ENCODE peak calls at places on chromosomes 13 and 19, in eight cellular contexts. One of them, this sample, is unnamed.

GRCh38 chr19:16025108-16026101 is 50.9 kb upstream of the TPM4 start:
- DNase-seq in A673: no peak
- DNase-seq in thoracic aorta: no peak
- DNase-seq in iPS DF 6.9: no peak
- DNase-seq in naive thymus-derived CD4-positive, alpha-beta T cell: no peak
- DNase-seq in brain microvascular endothelial cell: peak
- DNase-seq in PC-9: peak
- DNase-seq in pancreas: peak
- DNase-seq in this sample: peak

GRCh38 chr19:10670876-10671804 is 17.0 kb downstream of the ILF3 start:
- DNase-seq in pancreas: no peak
- DNase-seq in iPS DF 6.9: no peak
- DNase-seq in thoracic aorta: no peak
- DNase-seq in PC-9: no peak
- DNase-seq in brain microvascular endothelial cell: no peak
- DNase-seq in naive thymus-derived CD4-positive, alpha-beta T cell: no peak
- DNase-seq in A673: no peak
- DNase-seq in this sample: no peak

GRCh38 chr19:14369399-14370168 is 11.7 kb upstream of the ADGRE5 start:
- DNase-seq in pancreas: no peak
- DNase-seq in PC-9: no peak
- DNase-seq in A673: no peak
- DNase-seq in brain microvascular endothelial cell: peak
- DNase-seq in naive thymus-derived CD4-positive, alpha-beta T cell: peak
- DNase-seq in thoracic aorta: no peak
- DNase-seq in iPS DF 6.9: no peak
- DNase-seq in this sample: no peak

GRCh38 chr19:4647676-4648644 is 8.6 kb downstream of the TNFAIP8L1 start:
- DNase-seq in brain microvascular endothelial cell: peak
- DNase-seq in A673: no peak
- DNase-seq in pancreas: no peak
- DNase-seq in iPS DF 6.9: no peak
- DNase-seq in naive thymus-derived CD4-positive, alpha-beta T cell: no peak
- DNase-seq in thoracic aorta: no peak
- DNase-seq in PC-9: no peak
- DNase-seq in this sample: peak

GRCh38 chr13:110882972-110883371 is 31.9 kb downstream of the ANKRD10 start:
- DNase-seq in PC-9: no peak
- DNase-seq in iPS DF 6.9: no peak
- DNase-seq in brain microvascular endothelial cell: no peak
- DNase-seq in pancreas: no peak
- DNase-seq in A673: no peak
- DNase-seq in naive thymus-derived CD4-positive, alpha-beta T cell: no peak
- DNase-seq in thoracic aorta: no peak
- DNase-seq in this sample: no peak

GRCh38 chr19:3176715-3177501 is 1.7 kb upstream of the S1PR4 start:
- DNase-seq in iPS DF 6.9: no peak
- DNase-seq in brain microvascular endothelial cell: no peak
- DNase-seq in PC-9: peak
- DNase-seq in pancreas: no peak
- DNase-seq in A673: peak
- DNase-seq in thoracic aorta: no peak
- DNase-seq in naive thymus-derived CD4-positive, alpha-beta T cell: no peak
- DNase-seq in this sample: no peak

GRCh38 chr19:55005684-55006488 is 32.2 kb downstream of the GP6 start:
- DNase-seq in PC-9: peak
- DNase-seq in pancreas: no peak
- DNase-seq in brain microvascular endothelial cell: peak
- DNase-seq in A673: peak
- DNase-seq in thoracic aorta: no peak
- DNase-seq in naive thymus-derived CD4-positive, alpha-beta T cell: peak
- DNase-seq in iPS DF 6.9: no peak
- DNase-seq in this sample: no peak

GRCh38 chr13:91045351-91046034 is 302.0 kb upstream of the MIR17HG start:
- DNase-seq in PC-9: no peak
- DNase-seq in naive thymus-derived CD4-positive, alpha-beta T cell: no peak
- DNase-seq in thoracic aorta: no peak
- DNase-seq in brain microvascular endothelial cell: no peak
- DNase-seq in iPS DF 6.9: no peak
- DNase-seq in A673: peak
- DNase-seq in pancreas: no peak
- DNase-seq in this sample: no peak

GRCh38 chr13:62887046-62887445 is 1471.4 kb upstream of the PCDH20 start:
- DNase-seq in thoracic aorta: no peak
- DNase-seq in naive thymus-derived CD4-positive, alpha-beta T cell: no peak
- DNase-seq in PC-9: no peak
- DNase-seq in A673: no peak
- DNase-seq in pancreas: no peak
- DNase-seq in iPS DF 6.9: no peak
- DNase-seq in brain microvascular endothelial cell: no peak
- DNase-seq in this sample: no peak

GRCh38 chr13:37870895-37871550 is 1.5 kb upstream of the TRPC4 start:
- DNase-seq in A673: peak
- DNase-seq in brain microvascular endothelial cell: peak
- DNase-seq in iPS DF 6.9: no peak
- DNase-seq in pancreas: no peak
- DNase-seq in thoracic aorta: no peak
- DNase-seq in PC-9: peak
- DNase-seq in naive thymus-derived CD4-positive, alpha-beta T cell: no peak
- DNase-seq in this sample: no peak

GRCh38 chr13:75633285-75633684 is 2.8 kb upstream of the LMO7 start:
- DNase-seq in pancreas: no peak
- DNase-seq in iPS DF 6.9: no peak
- DNase-seq in A673: peak
- DNase-seq in PC-9: no peak
- DNase-seq in brain microvascular endothelial cell: peak
- DNase-seq in thoracic aorta: no peak
- DNase-seq in naive thymus-derived CD4-positive, alpha-beta T cell: no peak
- DNase-seq in this sample: no peak

GRCh38 chr13:114026128-114026880 is 52.4 kb upstream of the C13orf46 start:
- DNase-seq in thoracic aorta: no peak
- DNase-seq in pancreas: peak
- DNase-seq in brain microvascular endothelial cell: no peak
- DNase-seq in A673: no peak
- DNase-seq in iPS DF 6.9: no peak
- DNase-seq in PC-9: no peak
- DNase-seq in naive thymus-derived CD4-positive, alpha-beta T cell: no peak
- DNase-seq in this sample: no peak

GRCh38 chr13:108376308-108376707 is 106.8 kb downstream of the TNFSF13B start:
- DNase-seq in iPS DF 6.9: no peak
- DNase-seq in PC-9: no peak
- DNase-seq in brain microvascular endothelial cell: no peak
- DNase-seq in naive thymus-derived CD4-positive, alpha-beta T cell: no peak
- DNase-seq in pancreas: no peak
- DNase-seq in thoracic aorta: no peak
- DNase-seq in A673: no peak
- DNase-seq in this sample: no peak

DNA sequence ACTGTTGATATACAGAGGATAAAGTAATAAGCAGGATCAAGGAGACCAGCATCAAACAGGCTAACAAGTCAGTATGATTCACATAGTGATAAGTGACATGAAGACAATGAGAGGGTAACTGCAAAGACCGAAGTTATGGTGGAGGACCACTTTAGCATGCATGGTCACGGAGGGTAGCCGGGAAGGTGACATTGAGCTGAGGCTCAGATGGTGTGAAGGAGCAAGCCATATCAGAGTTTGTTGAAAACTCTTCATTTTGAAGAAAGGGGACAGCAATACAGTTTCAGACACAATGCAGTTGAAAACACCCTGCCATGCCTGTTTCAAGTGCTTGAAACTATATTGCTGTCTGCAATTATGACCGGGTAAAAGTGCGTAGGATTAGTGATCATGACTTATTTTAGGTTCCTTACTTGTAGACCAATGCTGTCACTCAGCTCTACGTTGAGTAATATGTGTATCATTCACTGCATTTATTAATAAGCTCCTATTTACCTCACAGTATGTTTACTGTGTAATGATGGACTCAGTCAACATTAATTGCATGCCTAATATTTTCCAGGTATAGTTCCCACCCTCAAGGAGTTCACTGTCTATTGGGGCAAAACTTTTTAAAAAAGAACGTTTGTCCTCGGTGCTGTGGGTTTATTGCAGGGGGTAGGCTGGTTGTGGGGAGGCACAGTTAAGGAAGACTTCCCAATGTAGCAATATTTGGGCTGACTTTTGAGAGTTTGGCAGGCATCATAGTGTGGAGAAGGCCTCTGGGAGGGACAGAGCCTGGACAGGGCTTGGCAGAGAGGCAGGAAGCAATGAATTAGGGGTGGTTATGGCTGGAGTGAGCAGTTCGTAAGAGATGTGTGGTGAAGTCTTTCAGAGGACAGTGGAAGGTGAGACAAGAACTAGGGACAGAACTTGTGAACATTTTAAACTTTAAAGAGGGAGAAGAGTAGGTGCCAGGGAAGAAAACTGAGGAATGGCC is 3.2 kb downstream of the UBAC2 start:
- DNase-seq in pancreas: no peak
- DNase-seq in A673: no peak
- DNase-seq in naive thymus-derived CD4-positive, alpha-beta T cell: no peak
- DNase-seq in PC-9: no peak
- DNase-seq in brain microvascular endothelial cell: no peak
- DNase-seq in iPS DF 6.9: no peak
- DNase-seq in thoracic aorta: no peak
- DNase-seq in this sample: no peak
- H3K27ac ChIP-seq in pancreas: no peak
- H3K27ac ChIP-seq in A673: no peak
- H3K27ac ChIP-seq in naive thymus-derived CD4-positive, alpha-beta T cell: peak
- H3K27ac ChIP-seq in PC-9: no peak
- H3K27ac ChIP-seq in brain microvascular endothelial cell: no peak
- H3K27ac ChIP-seq in iPS DF 6.9: no peak
- H3K27ac ChIP-seq in thoracic aorta: no peak
- H3K27ac ChIP-seq in this sample: no peak

GRCh38 chr13:106919638-106920037 is 351.7 kb upstream of the ARGLU1 start:
- DNase-seq in brain microvascular endothelial cell: peak
- DNase-seq in iPS DF 6.9: no peak
- DNase-seq in A673: peak
- DNase-seq in pancreas: peak
- DNase-seq in thoracic aorta: peak
- DNase-seq in naive thymus-derived CD4-positive, alpha-beta T cell: no peak
- DNase-seq in PC-9: no peak
- DNase-seq in this sample: peak

GRCh38 chr13:106917024-106917491 is 349.1 kb upstream of the ARGLU1 start:
- DNase-seq in brain microvascular endothelial cell: no peak
- DNase-seq in thoracic aorta: no peak
- DNase-seq in A673: no peak
- DNase-seq in iPS DF 6.9: no peak
- DNase-seq in PC-9: no peak
- DNase-seq in naive thymus-derived CD4-positive, alpha-beta T cell: no peak
- DNase-seq in pancreas: peak
- DNase-seq in this sample: no peak

GRCh38 chr13:106917673-106918652 is 350.0 kb upstream of the ARGLU1 start:
- DNase-seq in iPS DF 6.9: peak
- DNase-seq in thoracic aorta: peak
- DNase-seq in PC-9: peak
- DNase-seq in A673: peak
- DNase-seq in naive thymus-derived CD4-positive, alpha-beta T cell: peak
- DNase-seq in brain microvascular endothelial cell: peak
- DNase-seq in pancreas: peak
- DNase-seq in this sample: peak

GRCh38 chr13:106916329-106916728 is 348.4 kb upstream of the ARGLU1 start:
- DNase-seq in pancreas: no peak
- DNase-seq in A673: no peak
- DNase-seq in naive thymus-derived CD4-positive, alpha-beta T cell: no peak
- DNase-seq in iPS DF 6.9: no peak
- DNase-seq in brain microvascular endothelial cell: peak
- DNase-seq in thoracic aorta: no peak
- DNase-seq in PC-9: no peak
- DNase-seq in this sample: no peak

GRCh38 chr13:106919093-106919492 is 351.2 kb upstream of the ARGLU1 start:
- DNase-seq in iPS DF 6.9: no peak
- DNase-seq in brain microvascular endothelial cell: peak
- DNase-seq in pancreas: no peak
- DNase-seq in thoracic aorta: no peak
- DNase-seq in naive thymus-derived CD4-positive, alpha-beta T cell: no peak
- DNase-seq in A673: peak
- DNase-seq in PC-9: no peak
- DNase-seq in this sample: no peak
- H3K27ac ChIP-seq in iPS DF 6.9: no peak
- H3K27ac ChIP-seq in brain microvascular endothelial cell: peak
- H3K27ac ChIP-seq in pancreas: peak
- H3K27ac ChIP-seq in thoracic aorta: peak
- H3K27ac ChIP-seq in naive thymus-derived CD4-positive, alpha-beta T cell: no peak
- H3K27ac ChIP-seq in A673: no peak
- H3K27ac ChIP-seq in PC-9: no peak
- H3K27ac ChIP-seq in this sample: no peak

GRCh38 chr13:22893149-22893548 is 287.6 kb upstream of the SGCG start:
- DNase-seq in A673: no peak
- DNase-seq in naive thymus-derived CD4-positive, alpha-beta T cell: no peak
- DNase-seq in iPS DF 6.9: no peak
- DNase-seq in thoracic aorta: no peak
- DNase-seq in pancreas: no peak
- DNase-seq in brain microvascular endothelial cell: no peak
- DNase-seq in PC-9: no peak
- DNase-seq in this sample: no peak
- H3K27ac ChIP-seq in A673: no peak
- H3K27ac ChIP-seq in naive thymus-derived CD4-positive, alpha-beta T cell: no peak
- H3K27ac ChIP-seq in iPS DF 6.9: no peak
- H3K27ac ChIP-seq in thoracic aorta: no peak
- H3K27ac ChIP-seq in pancreas: no peak
- H3K27ac ChIP-seq in brain microvascular endothelial cell: no peak
- H3K27ac ChIP-seq in PC-9: no peak
- H3K27ac ChIP-seq in this sample: no peak

GRCh38 chr19:543912-544608 is at the start of gene GZMM:
- DNase-seq in iPS DF 6.9: no peak
- DNase-seq in naive thymus-derived CD4-positive, alpha-beta T cell: peak
- DNase-seq in thoracic aorta: no peak
- DNase-seq in pancreas: peak
- DNase-seq in PC-9: no peak
- DNase-seq in brain microvascular endothelial cell: no peak
- DNase-seq in A673: peak
- DNase-seq in this sample: no peak
- H3K27ac ChIP-seq in iPS DF 6.9: no peak
- H3K27ac ChIP-seq in naive thymus-derived CD4-positive, alpha-beta T cell: peak
- H3K27ac ChIP-seq in thoracic aorta: no peak
- H3K27ac ChIP-seq in pancreas: no peak
- H3K27ac ChIP-seq in PC-9: no peak
- H3K27ac ChIP-seq in brain microvascular endothelial cell: no peak
- H3K27ac ChIP-seq in A673: no peak
- H3K27ac ChIP-seq in this sample: no peak

DNA sequence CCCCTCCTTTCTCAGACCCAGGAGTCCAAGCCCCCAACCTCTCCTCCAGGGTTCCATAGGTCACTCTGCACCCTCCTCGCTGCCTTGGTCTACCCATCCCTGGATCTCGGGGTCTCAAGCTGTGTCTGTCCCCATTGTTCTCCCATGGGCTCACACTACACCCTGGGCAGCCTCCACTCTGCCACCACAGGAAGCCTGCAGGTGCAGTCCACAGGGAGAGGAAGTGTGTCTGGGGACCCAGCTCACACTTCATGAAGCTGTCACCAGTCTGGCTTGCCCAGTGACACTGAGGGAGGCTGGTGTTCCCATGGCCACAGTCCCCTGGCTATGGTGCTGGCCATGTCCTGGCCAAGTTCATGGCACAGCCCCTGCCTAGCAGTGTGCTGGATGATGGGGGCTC is 5.3 kb downstream of the NECTIN2 start:
- DNase-seq in naive thymus-derived CD4-positive, alpha-beta T cell: no peak
- DNase-seq in PC-9: no peak
- DNase-seq in pancreas: no peak
- DNase-seq in thoracic aorta: no peak
- DNase-seq in A673: no peak
- DNase-seq in brain microvascular endothelial cell: no peak
- DNase-seq in iPS DF 6.9: no peak
- DNase-seq in this sample: no peak
- H3K27ac ChIP-seq in naive thymus-derived CD4-positive, alpha-beta T cell: no peak
- H3K27ac ChIP-seq in PC-9: no peak
- H3K27ac ChIP-seq in pancreas: peak
- H3K27ac ChIP-seq in thoracic aorta: no peak
- H3K27ac ChIP-seq in A673: no peak
- H3K27ac ChIP-seq in brain microvascular endothelial cell: no peak
- H3K27ac ChIP-seq in iPS DF 6.9: no peak
- H3K27ac ChIP-seq in this sample: no peak